ENCODE peak calls at places on chromosomes 4 and X, in six cellular contexts. U is endothelial cell, X is uterus, M is DND-41, L is right lobe of liver, A is heart left ventricle. Y is an unnamed sample.

GRCh38 chr4:83581411-83582288 is 45.7 kb downstream of the GPAT3 start:
- DNase-seq in A (no peak), M (no peak), L (no peak), U (no peak), X (no peak), Y (no peak)

GRCh38 chrX:2691543-2692220 is 587 bp downstream of the CD99 start:
- DNase-seq in M (peak; percentile 57), X (peak; percentile 60), A (peak; percentile 84), U (peak; percentile 21), L (peak; percentile 61), Y (peak; percentile 41)

GRCh38 chr4:169311643-169312365 is 41.0 kb upstream of the SH3RF1 start:
- DNase-seq in L (no peak), X (no peak), U (peak; percentile 51), M (peak; percentile 8), A (peak; percentile 32), Y (peak; percentile 38)

GRCh38 chrX:1212532-1212931 is at the start of gene CRLF2:
- DNase-seq in M (no peak), A (no peak), L (no peak), U (no peak), X (no peak), Y (peak; percentile 46)

GRCh38 chr4:75902352-75902751 is at the start of gene PPEF2:
- DNase-seq in A (no peak), X (no peak), L (no peak), M (no peak), U (no peak), Y (no peak)

GRCh38 chr4:7912826-7913225 is 26.8 kb downstream of the AFAP1 start:
- DNase-seq in M (no peak), X (no peak), U (no peak), A (no peak), L (no peak), Y (peak; percentile 40)

GRCh38 chr4:37828843-37829242 is 2.4 kb downstream of the PGM2 start:
- DNase-seq in L (no peak), A (no peak), U (no peak), M (no peak), X (no peak), Y (no peak)

GRCh38 chrX:75155454-75155829 is 641 bp downstream of the ABCB7 start:
- DNase-seq in M (no peak), X (no peak), L (no peak), A (no peak), U (no peak), Y (no peak)

GRCh38 chrX:29662759-29663503 is 552.4 kb upstream of the MAGEB2 start:
- DNase-seq in U (no peak), L (no peak), M (no peak), X (no peak), A (no peak), Y (peak; percentile 92)

GRCh38 chr4:168781884-168782283 is 228.2 kb downstream of the CBR4 start:
- DNase-seq in M (no peak), X (no peak), L (no peak), U (no peak), A (no peak), Y (no peak)

GRCh38 chr4:180106122-180106521 is 2137.1 kb upstream of the TENM3 start:
- DNase-seq in U (no peak), A (no peak), M (no peak), X (no peak), L (no peak), Y (no peak)

GRCh38 chr4:171117457-171117856 is 695.7 kb upstream of the GALNTL6 start:
- DNase-seq in L (no peak), X (no peak), M (no peak), U (no peak), A (no peak), Y (no peak)

GRCh38 chrX:38006283-38006682 is at the start of gene SYTL5:
- DNase-seq in U (no peak), L (no peak), A (no peak), X (no peak), M (no peak), Y (no peak)

GRCh38 chrX:27728291-27728690 is 79.5 kb upstream of the MAGEB10 start:
- DNase-seq in A (no peak), U (no peak), M (no peak), X (no peak), L (no peak), Y (no peak)

DNA sequence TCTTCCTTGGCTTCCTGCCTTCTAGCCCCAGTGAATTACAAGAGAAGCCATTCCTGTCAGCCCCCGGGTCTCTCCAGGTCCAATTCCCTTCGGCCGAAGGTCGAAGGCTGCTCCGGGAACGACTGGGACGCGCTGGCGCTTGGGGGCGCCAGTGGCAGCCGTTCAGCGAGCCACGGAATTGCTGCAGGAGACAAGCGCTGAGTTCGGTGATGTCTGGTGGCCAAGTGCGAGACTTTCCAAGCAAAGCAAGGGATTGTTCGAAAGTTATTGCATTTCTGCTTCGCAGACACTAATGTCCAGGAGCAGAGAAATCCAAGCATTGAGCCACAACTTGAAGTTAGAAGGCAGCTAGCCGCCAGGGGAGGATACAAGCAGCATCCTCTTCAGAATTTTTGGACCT is 1.1 kb upstream of the DKK2 start:
- DNase-seq in M (no peak), X (peak; percentile 35), L (peak; percentile 32), U (peak; percentile 72), A (no peak), Y (peak; percentile 12)
- TF ChIP-seq CTCF in M (no peak), X (peak; percentile 24), L (peak; percentile 27), U (no peak), A (no peak), Y (peak; percentile 73)

GRCh38 chr4:100935090-100935489 is 412.2 kb downstream of the PPP3CA start:
- DNase-seq in X (no peak), M (no peak), A (no peak), U (no peak), L (no peak), Y (peak; percentile 15)
- TF ChIP-seq CTCF in X (no peak), M (peak; percentile 53), A (no peak), U (peak; percentile 28), L (peak; percentile 43), Y (peak; percentile 65)

GRCh38 chrX:149010026-149010898 is 494.8 kb downstream of the IDS start:
- DNase-seq in U (no peak), A (no peak), X (no peak), M (no peak), L (no peak), Y (no peak)

GRCh38 chrX:149006235-149006634 is 498.9 kb downstream of the IDS start:
- DNase-seq in M (no peak), U (no peak), L (no peak), A (no peak), X (no peak), Y (no peak)

GRCh38 chrX:149003863-149004660 is 501.0 kb downstream of the IDS start:
- DNase-seq in L (no peak), A (no peak), M (no peak), X (no peak), U (no peak), Y (no peak)

GRCh38 chrX:149002320-149002719 is 501.9 kb downstream of the AFF2 start:
- DNase-seq in X (no peak), L (no peak), M (no peak), A (no peak), U (no peak), Y (no peak)

DNA sequence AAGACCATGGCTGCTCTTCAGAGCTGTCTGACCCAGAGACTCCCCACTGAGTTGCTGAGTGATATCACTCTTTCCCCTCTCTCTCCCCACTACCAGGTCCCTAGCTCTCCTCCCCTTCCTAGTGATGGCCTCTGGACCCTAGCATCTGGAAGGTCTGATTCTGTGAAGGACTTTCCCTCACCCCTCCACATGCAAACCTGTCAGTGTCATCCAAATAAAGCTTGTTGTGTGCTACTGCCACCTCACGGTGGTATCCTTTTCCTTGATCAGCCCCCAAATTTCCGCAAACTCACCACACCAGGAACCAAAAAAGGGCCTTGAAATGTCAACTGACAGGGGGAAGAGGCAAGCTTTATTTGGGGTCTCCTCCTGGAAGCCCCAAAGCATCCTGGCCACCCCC is 500.2 kb downstream of the IDS start:
- DNase-seq in U (no peak), L (no peak), M (no peak), A (no peak), X (no peak), Y (no peak)
- TF ChIP-seq CTCF in U (no peak), L (no peak), M (no peak), A (no peak), X (no peak), Y (no peak)

GRCh38 chr4:142128529-142128928 is 492.1 kb downstream of the IL15 start:
- DNase-seq in U (peak; percentile 5), M (no peak), A (peak; percentile 29), L (no peak), X (peak; percentile 15), Y (peak; percentile 4)
- TF ChIP-seq CTCF in U (no peak), M (no peak), A (no peak), L (no peak), X (no peak), Y (no peak)

GRCh38 chrX:136304493-136304892 is 3.7 kb downstream of the ADGRG4 start:
- DNase-seq in U (no peak), M (no peak), A (no peak), L (no peak), X (no peak), Y (no peak)
- TF ChIP-seq CTCF in U (no peak), M (peak; percentile 22), A (no peak), L (no peak), X (no peak), Y (no peak)

DNA sequence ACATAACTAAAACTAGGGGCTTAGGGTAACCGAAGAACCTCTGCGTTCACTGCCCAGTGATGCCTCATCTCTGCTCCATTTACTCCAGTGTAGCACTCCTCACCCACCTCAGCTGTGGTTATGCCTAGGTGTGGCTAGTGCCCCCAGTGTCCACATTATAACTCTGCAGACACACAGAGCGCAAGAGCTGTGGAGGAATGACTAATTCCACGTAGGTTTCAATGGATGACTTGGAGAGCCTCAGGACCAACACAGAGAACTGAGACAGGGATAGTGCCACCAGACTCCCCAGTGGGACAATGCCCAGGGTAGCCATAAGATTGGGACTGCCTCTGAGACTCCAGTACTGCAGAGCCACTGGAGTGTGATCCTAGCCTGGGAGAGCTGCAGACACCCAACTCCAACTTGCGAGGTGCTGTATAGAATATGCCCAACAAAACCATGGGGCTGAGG is 542.4 kb upstream of the DIPK2B start:
- DNase-seq in X (no peak), A (no peak), U (no peak), L (no peak), M (no peak), Y (peak; percentile 78)
- TF ChIP-seq CTCF in X (no peak), A (no peak), U (no peak), L (no peak), M (peak; percentile 31), Y (peak; percentile 67)

GRCh38 chr4:6333301-6334202 is 63.9 kb downstream of the WFS1 start:
- DNase-seq in X (no peak), U (no peak), M (no peak), A (no peak), L (no peak), Y (no peak)
- TF ChIP-seq CTCF in X (peak; percentile 29), U (peak; percentile 84), M (peak; percentile 71), A (no peak), L (peak; percentile 37), Y (peak; percentile 82)